ENCODE peak calls at places on chromosomes 7 and 10, in four cellular contexts. One of them, this sample, is unnamed.

GRCh38 chr7:108158766-108159165 is 28.6 kb upstream of the LAMB4 start:
- DNase-seq in K562: no peak
- DNase-seq in HL-60: no peak
- DNase-seq in GM12878: no peak
- DNase-seq in this sample: no peak

GRCh38 chr10:96753956-96754355 is 33.6 kb upstream of the PIK3AP1 start:
- DNase-seq in HL-60: no peak
- DNase-seq in K562: no peak
- DNase-seq in GM12878: no peak
- DNase-seq in this sample: no peak

GRCh38 chr10:44725404-44725803 is 185.7 kb upstream of the TMEM72 start:
- DNase-seq in HL-60: peak
- DNase-seq in GM12878: no peak
- DNase-seq in K562: no peak
- DNase-seq in this sample: no peak

GRCh38 chr10:69439813-69440506 is 11.3 kb upstream of the TSPAN15 start:
- DNase-seq in HL-60: peak
- DNase-seq in GM12878: no peak
- DNase-seq in K562: no peak
- DNase-seq in this sample: no peak

GRCh38 chr7:127887631-127888030 is 143.6 kb downstream of the LRRC4 start:
- DNase-seq in K562: no peak
- DNase-seq in HL-60: no peak
- DNase-seq in GM12878: no peak
- DNase-seq in this sample: no peak

GRCh38 chr10:96500050-96500449 is 13.7 kb downstream of the TLL2 start:
- DNase-seq in K562: no peak
- DNase-seq in GM12878: no peak
- DNase-seq in HL-60: no peak
- DNase-seq in this sample: no peak

GRCh38 chr10:94133239-94133638 is 139.5 kb downstream of the PLCE1 start:
- DNase-seq in K562: no peak
- DNase-seq in GM12878: no peak
- DNase-seq in HL-60: no peak
- DNase-seq in this sample: no peak

GRCh38 chr10:46255696-46256355 is 31.0 kb upstream of the ANTXRL start:
- DNase-seq in HL-60: peak
- DNase-seq in K562: peak
- DNase-seq in GM12878: no peak
- DNase-seq in this sample: peak

GRCh38 chr7:131893627-131894345 is 337.4 kb upstream of the PODXL start:
- DNase-seq in K562: no peak
- DNase-seq in GM12878: no peak
- DNase-seq in HL-60: no peak
- DNase-seq in this sample: no peak

GRCh38 chr7:121107923-121108498 is 119.5 kb downstream of the CPED1 start:
- DNase-seq in HL-60: peak
- DNase-seq in K562: peak
- DNase-seq in GM12878: peak
- DNase-seq in this sample: no peak

GRCh38 chr10:30557884-30558283 is 71.7 kb downstream of the LYZL2 start:
- DNase-seq in HL-60: no peak
- DNase-seq in K562: peak
- DNase-seq in GM12878: no peak
- DNase-seq in this sample: no peak

GRCh38 chr10:4807803-4808507 is 18.1 kb upstream of the AKR1E2 start:
- DNase-seq in K562: no peak
- DNase-seq in GM12878: no peak
- DNase-seq in HL-60: no peak
- DNase-seq in this sample: no peak

GRCh38 chr7:22935269-22935668 is 78.7 kb downstream of the HYCC1 start:
- DNase-seq in K562: no peak
- DNase-seq in GM12878: no peak
- DNase-seq in HL-60: no peak
- DNase-seq in this sample: no peak

GRCh38 chr10:66025186-66025585 is 900.6 kb upstream of the LRRTM3 start:
- DNase-seq in GM12878: no peak
- DNase-seq in HL-60: no peak
- DNase-seq in K562: no peak
- DNase-seq in this sample: no peak

GRCh38 chr7:73573276-73573675 is 5.1 kb downstream of the TBL2 start:
- DNase-seq in GM12878: no peak
- DNase-seq in K562: no peak
- DNase-seq in HL-60: no peak
- DNase-seq in this sample: no peak

GRCh38 chr10:88091490-88092061 is 228.2 kb downstream of the PTEN start:
- DNase-seq in HL-60: peak
- DNase-seq in GM12878: peak
- DNase-seq in K562: no peak
- DNase-seq in this sample: peak

GRCh38 chr7:116394106-116394505 is 105.4 kb upstream of the CAV2 start:
- DNase-seq in GM12878: no peak
- DNase-seq in K562: no peak
- DNase-seq in HL-60: no peak
- DNase-seq in this sample: no peak

GRCh38 chr10:5814110-5815107 is 1.2 kb upstream of the GDI2 start:
- DNase-seq in HL-60: no peak
- DNase-seq in K562: no peak
- DNase-seq in GM12878: no peak
- DNase-seq in this sample: no peak

GRCh38 chr7:30142710-30143109 is 7.9 kb downstream of the MTURN start:
- DNase-seq in K562: no peak
- DNase-seq in HL-60: no peak
- DNase-seq in GM12878: no peak
- DNase-seq in this sample: no peak

GRCh38 chr10:102119417-102120141 is 589 bp downstream of the LDB1 start:
- DNase-seq in K562: peak
- DNase-seq in HL-60: no peak
- DNase-seq in GM12878: no peak
- DNase-seq in this sample: no peak

GRCh38 chr7:104931181-104931781 is 82.7 kb upstream of the KMT2E start:
- DNase-seq in K562: no peak
- DNase-seq in GM12878: no peak
- DNase-seq in HL-60: no peak
- DNase-seq in this sample: no peak

GRCh38 chr10:34107623-34108516 is 707.2 kb downstream of the PARD3 start:
- DNase-seq in HL-60: no peak
- DNase-seq in GM12878: no peak
- DNase-seq in K562: no peak
- DNase-seq in this sample: no peak

GRCh38 chr7:101239191-101239950 is 1.8 kb upstream of the CLDN15 start:
- DNase-seq in HL-60: no peak
- DNase-seq in K562: no peak
- DNase-seq in GM12878: no peak
- DNase-seq in this sample: no peak

GRCh38 chr7:18040196-18040595 is 12.6 kb upstream of the PRPS1L1 start:
- DNase-seq in GM12878: no peak
- DNase-seq in K562: no peak
- DNase-seq in HL-60: no peak
- DNase-seq in this sample: no peak

GRCh38 chr7:73899731-73900142 is 38.8 kb downstream of the TMEM270 start:
- DNase-seq in K562: no peak
- DNase-seq in HL-60: no peak
- DNase-seq in GM12878: no peak
- DNase-seq in this sample: no peak

GRCh38 chr10:3048114-3049019 is 19.0 kb upstream of the PFKP start:
- DNase-seq in GM12878: no peak
- DNase-seq in K562: peak
- DNase-seq in HL-60: no peak
- DNase-seq in this sample: no peak

GRCh38 chr7:24172859-24173258 is 111.1 kb upstream of the NPY start:
- DNase-seq in K562: no peak
- DNase-seq in HL-60: no peak
- DNase-seq in GM12878: no peak
- DNase-seq in this sample: no peak

GRCh38 chr7:116571037-116571436 is 46.2 kb downstream of the CAV1 start:
- DNase-seq in HL-60: no peak
- DNase-seq in K562: no peak
- DNase-seq in GM12878: no peak
- DNase-seq in this sample: no peak

GRCh38 chr7:11332865-11333228 is 359.2 kb downstream of the PHF14 start:
- DNase-seq in K562: no peak
- DNase-seq in HL-60: no peak
- DNase-seq in GM12878: no peak
- DNase-seq in this sample: no peak

GRCh38 chr10:110357871-110358270 is 53.2 kb upstream of the SMNDC1 start:
- DNase-seq in K562: no peak
- DNase-seq in GM12878: no peak
- DNase-seq in HL-60: no peak
- DNase-seq in this sample: no peak

GRCh38 chr7:17991866-17992648 is 35.6 kb downstream of the PRPS1L1 start:
- DNase-seq in GM12878: no peak
- DNase-seq in K562: no peak
- DNase-seq in HL-60: no peak
- DNase-seq in this sample: no peak

GRCh38 chr7:158285383-158285770 is 302.2 kb downstream of the PTPRN2 start:
- DNase-seq in K562: no peak
- DNase-seq in HL-60: no peak
- DNase-seq in GM12878: no peak
- DNase-seq in this sample: no peak

GRCh38 chr10:38038107-38038931 is 27.8 kb downstream of the ZNF33A start:
- DNase-seq in K562: no peak
- DNase-seq in GM12878: peak
- DNase-seq in HL-60: no peak
- DNase-seq in this sample: no peak

GRCh38 chr10:117537436-117537903 is 5.1 kb upstream of the EMX2 start:
- DNase-seq in K562: peak
- DNase-seq in HL-60: no peak
- DNase-seq in GM12878: no peak
- DNase-seq in this sample: peak

GRCh38 chr10:131288648-131289047 is 22.9 kb downstream of the TCERG1L start:
- DNase-seq in GM12878: no peak
- DNase-seq in HL-60: no peak
- DNase-seq in K562: no peak
- DNase-seq in this sample: no peak

GRCh38 chr7:111560773-111561658 is 1.3 kb downstream of the IMMP2L start:
- DNase-seq in K562: peak
- DNase-seq in GM12878: no peak
- DNase-seq in HL-60: no peak
- DNase-seq in this sample: no peak

GRCh38 chr7:107045980-107046379 is 1.5 kb downstream of the PRKAR2B start:
- DNase-seq in HL-60: no peak
- DNase-seq in GM12878: no peak
- DNase-seq in K562: peak
- DNase-seq in this sample: no peak

GRCh38 chr10:75640381-75640780 is 209.0 kb downstream of the LRMDA start:
- DNase-seq in K562: no peak
- DNase-seq in HL-60: no peak
- DNase-seq in GM12878: no peak
- DNase-seq in this sample: no peak

GRCh38 chr7:20141666-20142065 is 75.5 kb downstream of the MACC1 start:
- DNase-seq in GM12878: no peak
- DNase-seq in HL-60: no peak
- DNase-seq in K562: no peak
- DNase-seq in this sample: no peak

GRCh38 chr7:82358009-82358578 is 85.5 kb downstream of the CACNA2D1 start:
- DNase-seq in HL-60: no peak
- DNase-seq in K562: no peak
- DNase-seq in GM12878: no peak
- DNase-seq in this sample: no peak

GRCh38 chr10:105139363-105139762 is 498.3 kb downstream of the SORCS3 start:
- DNase-seq in K562: no peak
- DNase-seq in GM12878: no peak
- DNase-seq in HL-60: no peak
- DNase-seq in this sample: no peak

GRCh38 chr10:105140600-105140999 is 499.5 kb downstream of the SORCS3 start:
- DNase-seq in HL-60: no peak
- DNase-seq in K562: no peak
- DNase-seq in GM12878: no peak
- DNase-seq in this sample: no peak

GRCh38 chr10:105138287-105138854 is 497.3 kb downstream of the SORCS3 start:
- DNase-seq in K562: no peak
- DNase-seq in HL-60: no peak
- DNase-seq in GM12878: no peak
- DNase-seq in this sample: no peak
- TF ChIP-seq SPI1 in K562: no peak
- TF ChIP-seq SPI1 in HL-60: no peak
- TF ChIP-seq SPI1 in GM12878: no peak
- TF ChIP-seq SPI1 in this sample: no peak

DNA sequence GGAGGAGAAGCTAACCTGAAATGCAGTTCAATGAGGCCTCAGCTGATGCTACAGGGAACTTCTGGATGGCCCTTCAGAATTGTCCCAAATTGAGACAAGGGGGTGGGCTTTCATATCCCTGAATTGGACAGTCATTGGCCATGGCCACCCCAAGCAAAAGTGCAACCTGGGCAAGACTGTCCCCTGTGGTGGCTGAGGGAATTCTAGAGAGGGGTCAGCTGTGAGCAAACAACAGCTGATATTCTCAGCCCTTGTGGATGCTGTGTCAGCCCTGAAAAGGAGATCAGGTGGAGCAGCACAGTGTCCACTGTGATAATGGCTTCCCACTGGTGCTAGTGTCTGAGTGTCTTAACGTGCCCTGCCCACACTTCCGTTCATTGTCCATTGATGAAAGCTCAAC is 76.6 kb downstream of the SLC16A9 start:
- DNase-seq in K562: peak
- DNase-seq in GM12878: no peak
- DNase-seq in HL-60: no peak
- DNase-seq in this sample: no peak
- TF ChIP-seq SPI1 in K562: no peak
- TF ChIP-seq SPI1 in GM12878: no peak
- TF ChIP-seq SPI1 in HL-60: no peak
- TF ChIP-seq SPI1 in this sample: no peak

GRCh38 chr10:29081971-29082699 is 206.7 kb upstream of the LYZL1 start:
- DNase-seq in K562: no peak
- DNase-seq in GM12878: no peak
- DNase-seq in HL-60: no peak
- DNase-seq in this sample: no peak
- TF ChIP-seq SPI1 in K562: no peak
- TF ChIP-seq SPI1 in GM12878: no peak
- TF ChIP-seq SPI1 in HL-60: no peak
- TF ChIP-seq SPI1 in this sample: no peak

DNA sequence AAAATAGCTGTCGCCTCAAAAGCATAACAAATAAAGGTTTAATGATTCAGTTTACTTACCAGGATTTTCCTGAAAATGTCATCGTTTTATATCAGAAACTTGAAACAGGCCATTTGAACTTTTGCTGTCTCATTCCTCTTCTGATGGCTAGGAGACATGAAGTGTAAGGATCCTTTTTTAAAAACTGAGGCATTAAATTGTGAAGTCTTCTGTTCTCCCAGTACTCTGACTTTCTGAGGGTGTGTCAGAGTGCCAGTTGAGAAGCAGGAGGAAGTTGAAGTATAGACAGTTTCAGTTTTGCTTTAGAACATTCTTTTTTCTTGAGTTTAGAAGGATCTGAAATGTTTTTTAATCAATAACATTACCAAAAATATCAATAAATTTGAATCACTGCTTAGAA is at the start of gene SAMD9L:
- DNase-seq in HL-60: no peak
- DNase-seq in K562: no peak
- DNase-seq in GM12878: no peak
- DNase-seq in this sample: peak
- TF ChIP-seq SPI1 in HL-60: no peak
- TF ChIP-seq SPI1 in K562: no peak
- TF ChIP-seq SPI1 in GM12878: peak
- TF ChIP-seq SPI1 in this sample: peak

GRCh38 chr10:63236113-63236935 is 103.2 kb downstream of the NRBF2 start:
- DNase-seq in HL-60: peak
- DNase-seq in GM12878: no peak
- DNase-seq in K562: peak
- DNase-seq in this sample: peak
- TF ChIP-seq SPI1 in HL-60: peak
- TF ChIP-seq SPI1 in GM12878: peak
- TF ChIP-seq SPI1 in K562: no peak
- TF ChIP-seq SPI1 in this sample: peak

This sample was measured in GM12891.